ENCODE peak calls at places on chromosomes 5 and 9, in seven cellular contexts. One of them, this sample, is unnamed.

GRCh38 chr9:116032683-116033440 is 120.7 kb upstream of the PAPPA start:
- DNase-seq in HTR-8/SVneo: no peak
- DNase-seq in GM23248: no peak
- DNase-seq in activated gamma-delta T cell treated with Interleukin-2 at 50 U/mL for 16 hours: no peak
- DNase-seq in coronary artery: no peak
- DNase-seq in GM12865: no peak
- DNase-seq in left cardiac atrium: no peak
- DNase-seq in this sample: no peak

GRCh38 chr9:85987236-85987635 is 46.3 kb downstream of the NAA35 start:
- DNase-seq in HTR-8/SVneo: no peak
- DNase-seq in GM23248: no peak
- DNase-seq in activated gamma-delta T cell treated with Interleukin-2 at 50 U/mL for 16 hours: no peak
- DNase-seq in coronary artery: no peak
- DNase-seq in GM12865: no peak
- DNase-seq in left cardiac atrium: no peak
- DNase-seq in this sample: no peak

GRCh38 chr5:172276214-172276613 is 7.3 kb downstream of the UBTD2 start:
- DNase-seq in HTR-8/SVneo: no peak
- DNase-seq in GM23248: peak; percentile 33
- DNase-seq in activated gamma-delta T cell treated with Interleukin-2 at 50 U/mL for 16 hours: no peak
- DNase-seq in coronary artery: no peak
- DNase-seq in GM12865: no peak
- DNase-seq in left cardiac atrium: no peak
- DNase-seq in this sample: no peak

GRCh38 chr5:67805666-67806348 is 409.7 kb upstream of the PIK3R1 start:
- DNase-seq in HTR-8/SVneo: no peak
- DNase-seq in GM23248: no peak
- DNase-seq in activated gamma-delta T cell treated with Interleukin-2 at 50 U/mL for 16 hours: no peak
- DNase-seq in coronary artery: no peak
- DNase-seq in GM12865: no peak
- DNase-seq in left cardiac atrium: no peak
- DNase-seq in this sample: no peak

GRCh38 chr5:1011226-1011631 is 2.6 kb downstream of the NKD2 start:
- DNase-seq in HTR-8/SVneo: peak; percentile 75
- DNase-seq in GM23248: no peak
- DNase-seq in activated gamma-delta T cell treated with Interleukin-2 at 50 U/mL for 16 hours: peak; percentile 40
- DNase-seq in coronary artery: no peak
- DNase-seq in GM12865: peak; percentile 35
- DNase-seq in left cardiac atrium: peak; percentile 20
- DNase-seq in this sample: no peak

GRCh38 chr9:7967851-7968250 is 168.3 kb upstream of the DMAC1 start:
- DNase-seq in HTR-8/SVneo: no peak
- DNase-seq in GM23248: no peak
- DNase-seq in activated gamma-delta T cell treated with Interleukin-2 at 50 U/mL for 16 hours: no peak
- DNase-seq in coronary artery: no peak
- DNase-seq in GM12865: no peak
- DNase-seq in left cardiac atrium: no peak
- DNase-seq in this sample: no peak

GRCh38 chr9:38022995-38023394 is 46.0 kb downstream of the SHB start:
- DNase-seq in HTR-8/SVneo: no peak
- DNase-seq in GM23248: no peak
- DNase-seq in activated gamma-delta T cell treated with Interleukin-2 at 50 U/mL for 16 hours: no peak
- DNase-seq in coronary artery: no peak
- DNase-seq in GM12865: no peak
- DNase-seq in left cardiac atrium: no peak
- DNase-seq in this sample: no peak

GRCh38 chr9:70392189-70392588 is 22.3 kb downstream of the KLF9 start:
- DNase-seq in HTR-8/SVneo: no peak
- DNase-seq in GM23248: peak; percentile 22
- DNase-seq in activated gamma-delta T cell treated with Interleukin-2 at 50 U/mL for 16 hours: no peak
- DNase-seq in coronary artery: no peak
- DNase-seq in GM12865: no peak
- DNase-seq in left cardiac atrium: no peak
- DNase-seq in this sample: no peak

GRCh38 chr9:125509476-125509875 is 197.5 kb downstream of the MAPKAP1 start:
- DNase-seq in HTR-8/SVneo: no peak
- DNase-seq in GM23248: peak; percentile 83
- DNase-seq in activated gamma-delta T cell treated with Interleukin-2 at 50 U/mL for 16 hours: no peak
- DNase-seq in coronary artery: no peak
- DNase-seq in GM12865: no peak
- DNase-seq in left cardiac atrium: no peak
- DNase-seq in this sample: no peak

GRCh38 chr5:132372542-132372941 is 3.0 kb downstream of the SLC22A5 start:
- DNase-seq in HTR-8/SVneo: no peak
- DNase-seq in GM23248: no peak
- DNase-seq in activated gamma-delta T cell treated with Interleukin-2 at 50 U/mL for 16 hours: no peak
- DNase-seq in coronary artery: no peak
- DNase-seq in GM12865: no peak
- DNase-seq in left cardiac atrium: no peak
- DNase-seq in this sample: no peak

GRCh38 chr9:104808030-104808614 is 44.2 kb downstream of the NIPSNAP3B start:
- DNase-seq in HTR-8/SVneo: no peak
- DNase-seq in GM23248: peak; percentile 83
- DNase-seq in activated gamma-delta T cell treated with Interleukin-2 at 50 U/mL for 16 hours: no peak
- DNase-seq in coronary artery: no peak
- DNase-seq in GM12865: no peak
- DNase-seq in left cardiac atrium: no peak
- DNase-seq in this sample: no peak

GRCh38 chr5:4832491-4832890 is 307.6 kb upstream of the ADAMTS16 start:
- DNase-seq in HTR-8/SVneo: no peak
- DNase-seq in GM23248: no peak
- DNase-seq in activated gamma-delta T cell treated with Interleukin-2 at 50 U/mL for 16 hours: no peak
- DNase-seq in coronary artery: no peak
- DNase-seq in GM12865: no peak
- DNase-seq in left cardiac atrium: no peak
- DNase-seq in this sample: no peak

GRCh38 chr9:68498816-68499215 is 41.9 kb downstream of the TMEM252 start:
- DNase-seq in HTR-8/SVneo: no peak
- DNase-seq in GM23248: no peak
- DNase-seq in activated gamma-delta T cell treated with Interleukin-2 at 50 U/mL for 16 hours: no peak
- DNase-seq in coronary artery: no peak
- DNase-seq in GM12865: no peak
- DNase-seq in left cardiac atrium: no peak
- DNase-seq in this sample: no peak

GRCh38 chr5:155689403-155689802 is 637.6 kb upstream of the SGCD start:
- DNase-seq in HTR-8/SVneo: no peak
- DNase-seq in GM23248: no peak
- DNase-seq in activated gamma-delta T cell treated with Interleukin-2 at 50 U/mL for 16 hours: no peak
- DNase-seq in coronary artery: no peak
- DNase-seq in GM12865: no peak
- DNase-seq in left cardiac atrium: no peak
- DNase-seq in this sample: no peak

This sample was measured in tibial artery.